ENCODE peak calls at places on chromosome 11, in six cellular contexts. D, J, H, W, U and X are unnamed samples.
A peak's percentile ranks its signal among the peaks of the same experiment; 100 is the strongest.

GRCh38 chr11:100673063-100673462 is 14.0 kb upstream of the ARHGAP42 start:
- DNase-seq in D (no peak), J (no peak), H (no peak), W (no peak), U (no peak), X (no peak)

GRCh38 chr11:119765628-119766027 is 36.6 kb upstream of the NECTIN1 start:
- DNase-seq in D (no peak), J (no peak), H (no peak), W (no peak), U (no peak), X (no peak)

GRCh38 chr11:16862733-16863132 is 124.3 kb downstream of the C11orf58 start:
- DNase-seq in D (no peak), J (no peak), H (no peak), W (no peak), U (no peak), X (no peak)

GRCh38 chr11:69014084-69014935 is 1.3 kb upstream of the MRGPRF start:
- DNase-seq in D (no peak), J (no peak), H (peak; percentile 33), W (no peak), U (peak; percentile 69), X (no peak)

GRCh38 chr11:69294621-69295078 is 695 bp downstream of the MYEOV start:
- DNase-seq in D (no peak), J (peak; percentile 33), H (no peak), W (no peak), U (no peak), X (no peak)

GRCh38 chr11:76234704-76235232 is 28.5 kb upstream of the WNT11 start:
- DNase-seq in D (no peak), J (peak; percentile 64), H (no peak), W (no peak), U (no peak), X (no peak)

GRCh38 chr11:64356498-64357411 is 2.2 kb upstream of the RPS6KA4 start:
- DNase-seq in D (no peak), J (no peak), H (peak; percentile 86), W (peak; percentile 33), U (peak; percentile 77), X (no peak)

GRCh38 chr11:109845437-109845836 is 247.8 kb upstream of the ZC3H12C start:
- DNase-seq in D (no peak), J (no peak), H (no peak), W (no peak), U (no peak), X (no peak)

GRCh38 chr11:68041617-68042218 is 2.9 kb downstream of the TCIRG1 start:
- DNase-seq in D (no peak), J (no peak), H (no peak), W (no peak), U (no peak), X (no peak)

GRCh38 chr11:66579017-66579606 is 10.7 kb upstream of the CTSF start:
- DNase-seq in D (peak; percentile 79), J (peak; percentile 86), H (peak; percentile 83), W (peak; percentile 67), U (peak; percentile 88), X (no peak)

GRCh38 chr11:123654566-123655081 is at the start of gene SCN3B:
- DNase-seq in D (no peak), J (peak; percentile 78), H (peak; percentile 88), W (peak; percentile 81), U (peak; percentile 42), X (no peak)

GRCh38 chr11:126607776-126608625 is 252.5 kb downstream of the ST3GAL4 start:
- DNase-seq in D (no peak), J (no peak), H (peak; percentile 77), W (no peak), U (no peak), X (no peak)

GRCh38 chr11:12827929-12828812 is 153.9 kb downstream of the TEAD1 start:
- DNase-seq in D (no peak), J (no peak), H (peak; percentile 70), W (peak; percentile 79), U (no peak), X (no peak)

GRCh38 chr11:95144313-95145235 is 54.9 kb downstream of the ENDOD1 start:
- DNase-seq in D (no peak), J (no peak), H (no peak), W (no peak), U (no peak), X (peak; percentile 90)

GRCh38 chr11:111417766-111418435 is 38.8 kb upstream of the POU2AF1 start:
- DNase-seq in D (no peak), J (no peak), H (no peak), W (no peak), U (peak; percentile 60), X (no peak)

GRCh38 chr11:59802639-59803176 is 7.9 kb downstream of the MRPL16 start:
- DNase-seq in D (no peak), J (no peak), H (peak; percentile 45), W (no peak), U (no peak), X (no peak)